ENCODE peak calls at places on chromosome 13, in five cellular contexts. X is tibial nerve, E is AG10803, P is nephron progenitor cell, T is cardiac muscle cell. L is an unnamed sample.

GRCh38 chr13:33519561-33520479 is 234.3 kb upstream of the STARD13 start:
- DNase-seq in T (no peak), X (no peak), P (no peak), E (peak), L (peak)

GRCh38 chr13:52832268-52832667 is 16.2 kb downstream of the PCDH8 start:
- DNase-seq in X (no peak), P (no peak), E (no peak), T (peak), L (no peak)

GRCh38 chr13:82758056-82758455 is 1124.2 kb downstream of the SLITRK1 start:
- DNase-seq in X (no peak), E (peak), P (no peak), T (peak), L (peak)

GRCh38 chr13:86447479-86447878 is 648.3 kb upstream of the SLITRK6 start:
- DNase-seq in E (no peak), X (no peak), T (no peak), P (no peak), L (no peak)

GRCh38 chr13:58247080-58247479 is 615.5 kb downstream of the PCDH17 start:
- DNase-seq in P (no peak), T (no peak), X (no peak), E (no peak), L (no peak)

GRCh38 chr13:26561636-26562537 is 4.4 kb downstream of the WASF3 start:
- DNase-seq in X (no peak), E (peak), T (peak), P (no peak), L (peak)

GRCh38 chr13:22848539-22849052 is 332.2 kb upstream of the SGCG start:
- DNase-seq in E (no peak), X (no peak), P (peak), T (no peak), L (no peak)

GRCh38 chr13:97757807-97758206 is 195.7 kb upstream of the IPO5 start:
- DNase-seq in X (no peak), P (no peak), T (no peak), E (no peak), L (peak)

GRCh38 chr13:32409561-32410440 is 18.1 kb downstream of the N4BP2L1 start:
- DNase-seq in X (peak), T (peak), P (peak), E (peak), L (peak)

GRCh38 chr13:40377783-40378182 is 288.7 kb downstream of the FOXO1 start:
- DNase-seq in P (no peak), T (no peak), E (peak), X (no peak), L (peak)

GRCh38 chr13:100751826-100752225 is 77.2 kb upstream of the TMTC4 start:
- DNase-seq in P (no peak), E (no peak), T (no peak), X (no peak), L (no peak)

GRCh38 chr13:57629391-57629804 is 2.1 kb upstream of the PCDH17 start:
- DNase-seq in T (no peak), E (no peak), X (no peak), P (peak), L (peak)

GRCh38 chr13:25034173-25034572 is 61.8 kb upstream of the PABPC3 start:
- DNase-seq in T (no peak), X (no peak), E (no peak), P (no peak), L (no peak)

GRCh38 chr13:99301056-99301838 is 6.0 kb downstream of the GPR183 start:
- DNase-seq in X (no peak), E (no peak), P (no peak), T (no peak), L (no peak)

GRCh38 chr13:90800082-90800746 is 547.3 kb upstream of the MIR17HG start:
- DNase-seq in T (no peak), P (no peak), X (peak), E (no peak), L (no peak)

GRCh38 chr13:110531671-110532083 is 29.8 kb downstream of the RAB20 start:
- DNase-seq in T (no peak), X (no peak), E (no peak), P (no peak), L (no peak)

GRCh38 chr13:55820817-55821216 is 1319.9 kb upstream of the PRR20A start:
- DNase-seq in P (no peak), X (no peak), E (no peak), T (no peak), L (no peak)

GRCh38 chr13:37656247-37656940 is 57.8 kb upstream of the POSTN start:
- DNase-seq in T (no peak), E (peak), P (no peak), X (no peak), L (peak)

GRCh38 chr13:30679483-30680330 is 55.6 kb upstream of the ALOX5AP start:
- DNase-seq in E (peak), X (no peak), P (peak), T (peak), L (peak)

GRCh38 chr13:62626771-62627170 is 1211.1 kb upstream of the PCDH20 start:
- DNase-seq in P (peak), X (no peak), E (no peak), T (no peak), L (no peak)

GRCh38 chr13:99847318-99847750 is 124.2 kb downstream of the ZIC5 start:
- DNase-seq in E (no peak), P (no peak), T (no peak), X (no peak), L (no peak)

GRCh38 chr13:41603917-41604316 is 146.6 kb downstream of the RGCC start:
- DNase-seq in T (no peak), X (no peak), P (no peak), E (peak), L (peak)

GRCh38 chr13:85990397-85990796 is 191.2 kb upstream of the SLITRK6 start:
- DNase-seq in X (no peak), E (no peak), P (no peak), T (no peak), L (no peak)

GRCh38 chr13:41694902-41695301 is 237.6 kb downstream of the RGCC start:
- DNase-seq in E (peak), T (peak), X (peak), P (no peak), L (peak)

GRCh38 chr13:110517505-110518149 is 43.9 kb downstream of the RAB20 start:
- DNase-seq in T (no peak), E (no peak), X (no peak), P (no peak), L (peak)

GRCh38 chr13:80131204-80131603 is 209.7 kb downstream of the SPRY2 start:
- DNase-seq in P (peak), E (peak), X (peak), T (peak), L (peak)

GRCh38 chr13:114124921-114125320 is 7.5 kb downstream of the RASA3 start:
- DNase-seq in P (no peak), X (no peak), T (no peak), E (peak), L (peak)

GRCh38 chr13:91659583-91660415 is 261.4 kb downstream of the GPC5 start:
- DNase-seq in P (no peak), E (no peak), X (no peak), T (no peak), L (no peak)

GRCh38 chr13:29753593-29754485 is 96.6 kb downstream of the UBL3 start:
- DNase-seq in E (peak), X (no peak), T (no peak), P (no peak), L (peak)

GRCh38 chr13:113729329-113730019 is 29.6 kb upstream of the TMEM255B start:
- DNase-seq in E (peak), T (no peak), X (no peak), P (no peak), L (peak)

GRCh38 chr13:52949744-52950143 is 78.9 kb upstream of the OLFM4 start:
- DNase-seq in P (no peak), X (no peak), E (no peak), T (no peak), L (no peak)

GRCh38 chr13:27797228-27797624 is 4.9 kb downstream of the GSX1 start:
- DNase-seq in E (peak), X (no peak), T (peak), P (peak), L (peak)
- TF ChIP-seq CTCF in E (peak), X (no peak), T (peak), P (peak), L (peak)

GRCh38 chr13:48873081-48873480 is 102.6 kb upstream of the FNDC3A start:
- DNase-seq in P (no peak), E (no peak), X (no peak), T (no peak), L (no peak)

GRCh38 chr13:48874165-48874564 is 101.5 kb upstream of the FNDC3A start:
- DNase-seq in P (no peak), X (no peak), E (no peak), T (peak), L (no peak)

GRCh38 chr13:48873598-48873997 is 102.1 kb upstream of the FNDC3A start:
- DNase-seq in E (no peak), X (no peak), T (peak), P (no peak), L (peak)

GRCh38 chr13:48875071-48875470 is 100.6 kb upstream of the FNDC3A start:
- DNase-seq in X (no peak), T (no peak), P (no peak), E (no peak), L (no peak)

DNA sequence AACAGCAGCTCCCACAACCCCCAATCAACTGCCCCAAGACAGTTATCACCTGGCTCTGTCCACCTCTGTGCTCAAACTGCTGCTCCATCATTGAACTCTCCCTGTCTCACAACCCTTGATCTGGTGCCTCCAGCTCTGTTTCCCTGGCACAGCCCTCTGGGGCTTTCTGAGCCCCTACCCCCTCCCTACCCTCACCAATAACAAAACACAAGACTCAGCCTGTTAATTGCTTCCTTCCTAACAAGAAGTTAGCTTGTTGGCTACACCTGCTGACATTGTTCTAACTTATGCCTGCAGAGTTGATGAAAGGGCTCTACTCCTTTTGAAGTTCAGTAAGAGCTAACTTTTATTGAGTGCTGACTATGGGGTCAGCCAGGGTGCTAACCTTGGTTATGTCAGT is 99.4 kb upstream of the FNDC3A start:
- DNase-seq in T (no peak), X (no peak), P (no peak), E (no peak), L (no peak)
- TF ChIP-seq CTCF in T (no peak), X (no peak), P (no peak), E (no peak), L (no peak)

GRCh38 chr13:70844391-70845108 is 736.3 kb upstream of the KLHL1 start:
- DNase-seq in T (no peak), P (no peak), X (no peak), E (no peak), L (no peak)

GRCh38 chr13:70841240-70842061 is 733.2 kb upstream of the KLHL1 start:
- DNase-seq in T (no peak), P (no peak), X (no peak), E (no peak), L (no peak)

DNA sequence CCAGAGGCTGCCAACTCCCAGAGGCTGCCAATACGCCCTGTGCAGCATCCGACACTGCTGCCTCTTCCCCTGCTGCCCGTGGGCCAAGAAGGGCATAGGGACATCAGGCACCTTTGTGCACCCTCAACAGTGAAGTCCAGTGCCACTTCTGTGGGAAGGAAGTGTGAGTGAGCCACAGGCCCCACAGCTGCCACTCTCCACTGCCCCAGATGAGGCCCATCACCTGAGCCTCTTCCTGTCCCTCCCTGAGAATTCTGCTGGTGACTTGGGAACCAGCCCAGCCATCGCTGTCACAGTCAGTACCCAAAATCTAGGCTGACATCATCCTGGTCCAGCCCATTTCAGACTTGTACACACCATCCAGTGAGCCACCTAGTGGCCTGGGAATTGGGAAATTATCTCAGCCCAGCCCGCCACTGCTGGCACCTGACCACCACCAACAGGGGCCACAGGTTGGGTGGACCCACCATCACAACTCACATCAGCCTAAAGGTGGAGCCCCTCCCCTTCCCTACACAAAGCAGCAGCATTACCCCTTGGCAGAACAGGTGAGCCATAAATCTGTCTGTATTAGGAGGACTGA is 733.9 kb upstream of the KLHL1 start:
- DNase-seq in P (no peak), E (no peak), X (no peak), T (no peak), L (no peak)
- TF ChIP-seq CTCF in P (no peak), E (no peak), X (no peak), T (no peak), L (no peak)

DNA sequence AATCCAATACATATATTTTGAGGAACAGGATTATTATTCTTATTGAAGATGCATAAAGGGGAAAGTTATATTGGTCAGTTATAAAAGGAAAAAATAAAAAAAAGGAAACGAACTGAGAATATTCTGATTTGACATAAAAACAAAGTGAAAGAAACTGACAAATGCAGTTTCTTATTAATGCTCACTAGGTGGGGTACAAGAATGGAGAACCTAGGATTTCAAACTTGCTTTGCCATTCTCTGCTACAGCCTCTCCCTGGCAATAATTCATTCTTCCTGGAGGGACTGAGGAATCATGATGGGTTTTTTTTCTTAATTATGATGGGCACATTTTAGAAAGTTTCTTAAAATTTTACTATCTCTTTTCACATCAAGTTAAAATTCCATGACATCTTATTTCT is 154.9 kb downstream of the PCDH9 start:
- DNase-seq in P (no peak), E (no peak), X (no peak), T (no peak), L (peak)
- TF ChIP-seq CTCF in P (no peak), E (peak), X (peak), T (peak), L (peak)

GRCh38 chr13:101783554-101783953 is 331.1 kb downstream of the ITGBL1 start:
- DNase-seq in X (no peak), P (no peak), T (no peak), E (no peak), L (no peak)

GRCh38 chr13:101784313-101784712 is 331.8 kb downstream of the ITGBL1 start:
- DNase-seq in P (no peak), X (no peak), E (no peak), T (no peak), L (no peak)

GRCh38 chr13:101785858-101786257 is 333.4 kb downstream of the ITGBL1 start:
- DNase-seq in T (peak), P (peak), X (no peak), E (peak), L (no peak)
- TF ChIP-seq CTCF in T (no peak), P (peak), X (no peak), E (peak), L (no peak)

GRCh38 chr13:78319101-78319627 is 284.2 kb downstream of the POU4F1 start:
- DNase-seq in T (no peak), E (no peak), P (no peak), X (no peak), L (no peak)

GRCh38 chr13:78317030-78317429 is 286.3 kb downstream of the POU4F1 start:
- DNase-seq in X (no peak), T (peak), E (no peak), P (no peak), L (peak)
- TF ChIP-seq CTCF in X (peak), T (peak), E (no peak), P (peak), L (peak)

GRCh38 chr13:103757361-103757760 is 691.1 kb upstream of the SLC10A2 start:
- DNase-seq in E (no peak), X (no peak), P (no peak), T (no peak), L (no peak)
- TF ChIP-seq CTCF in E (no peak), X (no peak), P (no peak), T (no peak), L (no peak)

GRCh38 chr13:103772576-103772975 is 706.4 kb upstream of the SLC10A2 start:
- DNase-seq in E (no peak), T (no peak), P (no peak), X (no peak), L (no peak)
- TF ChIP-seq CTCF in E (no peak), T (no peak), P (peak), X (no peak), L (no peak)

L was measured in fibroblast of the aortic adventitia.